ENCODE peak calls at places on chromosomes 12 and 14, in nine cellular contexts. One of them, this sample, is unnamed.

GRCh38 chr12:74365178-74365964 is 172.3 kb upstream of the ATXN7L3B start:
- DNase-seq in sigmoid colon: no peak
- DNase-seq in body of pancreas: peak
- DNase-seq in right cardiac atrium: no peak
- DNase-seq in hepatocyte: peak
- DNase-seq in esophagus muscularis mucosa: no peak
- DNase-seq in heart right ventricle: no peak
- DNase-seq in neural progenitor cell: peak
- DNase-seq in brain microvascular endothelial cell: peak
- DNase-seq in this sample: no peak

GRCh38 chr12:85733441-85733840 is 102.8 kb downstream of the RASSF9 start:
- DNase-seq in hepatocyte: peak
- DNase-seq in esophagus muscularis mucosa: no peak
- DNase-seq in brain microvascular endothelial cell: peak
- DNase-seq in neural progenitor cell: no peak
- DNase-seq in heart right ventricle: no peak
- DNase-seq in sigmoid colon: no peak
- DNase-seq in right cardiac atrium: no peak
- DNase-seq in body of pancreas: no peak
- DNase-seq in this sample: no peak

GRCh38 chr14:29444805-29445204 is 482.8 kb downstream of the PRKD1 start:
- DNase-seq in right cardiac atrium: peak
- DNase-seq in neural progenitor cell: no peak
- DNase-seq in sigmoid colon: no peak
- DNase-seq in hepatocyte: no peak
- DNase-seq in heart right ventricle: no peak
- DNase-seq in brain microvascular endothelial cell: no peak
- DNase-seq in body of pancreas: no peak
- DNase-seq in esophagus muscularis mucosa: no peak
- DNase-seq in this sample: no peak

GRCh38 chr14:84208451-84208850 is 1321.5 kb upstream of the FLRT2 start:
- DNase-seq in body of pancreas: no peak
- DNase-seq in right cardiac atrium: no peak
- DNase-seq in esophagus muscularis mucosa: no peak
- DNase-seq in brain microvascular endothelial cell: no peak
- DNase-seq in sigmoid colon: no peak
- DNase-seq in hepatocyte: no peak
- DNase-seq in heart right ventricle: no peak
- DNase-seq in neural progenitor cell: no peak
- DNase-seq in this sample: no peak

GRCh38 chr14:56379956-56380355 is 199.6 kb upstream of the TMEM260 start:
- DNase-seq in brain microvascular endothelial cell: no peak
- DNase-seq in right cardiac atrium: peak
- DNase-seq in esophagus muscularis mucosa: no peak
- DNase-seq in hepatocyte: no peak
- DNase-seq in body of pancreas: no peak
- DNase-seq in heart right ventricle: no peak
- DNase-seq in neural progenitor cell: no peak
- DNase-seq in sigmoid colon: no peak
- DNase-seq in this sample: no peak

GRCh38 chr14:65369560-65369959 is 43.0 kb upstream of the FUT8 start:
- DNase-seq in hepatocyte: no peak
- DNase-seq in sigmoid colon: no peak
- DNase-seq in neural progenitor cell: no peak
- DNase-seq in heart right ventricle: no peak
- DNase-seq in right cardiac atrium: no peak
- DNase-seq in brain microvascular endothelial cell: no peak
- DNase-seq in esophagus muscularis mucosa: no peak
- DNase-seq in body of pancreas: no peak
- DNase-seq in this sample: no peak

GRCh38 chr12:89252284-89252683 is 100.0 kb downstream of the DUSP6 start:
- DNase-seq in neural progenitor cell: no peak
- DNase-seq in sigmoid colon: no peak
- DNase-seq in heart right ventricle: no peak
- DNase-seq in right cardiac atrium: no peak
- DNase-seq in body of pancreas: no peak
- DNase-seq in hepatocyte: no peak
- DNase-seq in esophagus muscularis mucosa: no peak
- DNase-seq in brain microvascular endothelial cell: peak
- DNase-seq in this sample: no peak

GRCh38 chr12:111160350-111161142 is 208.3 kb downstream of the PHETA1 start:
- DNase-seq in right cardiac atrium: no peak
- DNase-seq in sigmoid colon: no peak
- DNase-seq in heart right ventricle: no peak
- DNase-seq in neural progenitor cell: no peak
- DNase-seq in body of pancreas: no peak
- DNase-seq in esophagus muscularis mucosa: no peak
- DNase-seq in hepatocyte: no peak
- DNase-seq in brain microvascular endothelial cell: no peak
- DNase-seq in this sample: no peak

GRCh38 chr14:26984318-26985177 is 386.7 kb upstream of the NOVA1 start:
- DNase-seq in body of pancreas: peak
- DNase-seq in hepatocyte: peak
- DNase-seq in sigmoid colon: peak
- DNase-seq in esophagus muscularis mucosa: no peak
- DNase-seq in heart right ventricle: no peak
- DNase-seq in brain microvascular endothelial cell: peak
- DNase-seq in neural progenitor cell: peak
- DNase-seq in right cardiac atrium: peak
- DNase-seq in this sample: peak

GRCh38 chr14:99573000-99573330 is 31.0 kb downstream of the CCDC85C start:
- DNase-seq in body of pancreas: peak
- DNase-seq in esophagus muscularis mucosa: no peak
- DNase-seq in sigmoid colon: no peak
- DNase-seq in heart right ventricle: no peak
- DNase-seq in hepatocyte: no peak
- DNase-seq in brain microvascular endothelial cell: no peak
- DNase-seq in neural progenitor cell: no peak
- DNase-seq in right cardiac atrium: no peak
- DNase-seq in this sample: no peak

GRCh38 chr12:51913071-51914033 is 6.0 kb downstream of the ACVRL1 start:
- DNase-seq in right cardiac atrium: peak
- DNase-seq in neural progenitor cell: no peak
- DNase-seq in brain microvascular endothelial cell: no peak
- DNase-seq in body of pancreas: no peak
- DNase-seq in esophagus muscularis mucosa: no peak
- DNase-seq in hepatocyte: no peak
- DNase-seq in heart right ventricle: no peak
- DNase-seq in sigmoid colon: peak
- DNase-seq in this sample: no peak

GRCh38 chr12:63403256-63403655 is 252.3 kb upstream of the AVPR1A start:
- DNase-seq in body of pancreas: no peak
- DNase-seq in neural progenitor cell: no peak
- DNase-seq in esophagus muscularis mucosa: no peak
- DNase-seq in hepatocyte: no peak
- DNase-seq in sigmoid colon: no peak
- DNase-seq in right cardiac atrium: no peak
- DNase-seq in heart right ventricle: no peak
- DNase-seq in brain microvascular endothelial cell: no peak
- DNase-seq in this sample: no peak

GRCh38 chr14:81776531-81776930 is 242.9 kb upstream of the SEL1L start:
- DNase-seq in neural progenitor cell: no peak
- DNase-seq in sigmoid colon: no peak
- DNase-seq in brain microvascular endothelial cell: no peak
- DNase-seq in hepatocyte: no peak
- DNase-seq in heart right ventricle: no peak
- DNase-seq in right cardiac atrium: no peak
- DNase-seq in esophagus muscularis mucosa: no peak
- DNase-seq in body of pancreas: no peak
- DNase-seq in this sample: no peak

GRCh38 chr12:43104524-43104923 is 447.5 kb downstream of the ADAMTS20 start:
- DNase-seq in brain microvascular endothelial cell: peak
- DNase-seq in hepatocyte: no peak
- DNase-seq in heart right ventricle: no peak
- DNase-seq in sigmoid colon: no peak
- DNase-seq in body of pancreas: no peak
- DNase-seq in right cardiac atrium: no peak
- DNase-seq in esophagus muscularis mucosa: no peak
- DNase-seq in neural progenitor cell: peak
- DNase-seq in this sample: no peak

GRCh38 chr12:5807538-5808219 is 137.4 kb downstream of the ANO2 start:
- DNase-seq in esophagus muscularis mucosa: no peak
- DNase-seq in right cardiac atrium: no peak
- DNase-seq in brain microvascular endothelial cell: no peak
- DNase-seq in sigmoid colon: no peak
- DNase-seq in heart right ventricle: no peak
- DNase-seq in body of pancreas: no peak
- DNase-seq in neural progenitor cell: no peak
- DNase-seq in hepatocyte: no peak
- DNase-seq in this sample: no peak

GRCh38 chr12:76855266-76855665 is 23.6 kb downstream of the CSRP2 start:
- DNase-seq in right cardiac atrium: no peak
- DNase-seq in brain microvascular endothelial cell: no peak
- DNase-seq in body of pancreas: no peak
- DNase-seq in sigmoid colon: no peak
- DNase-seq in heart right ventricle: no peak
- DNase-seq in neural progenitor cell: no peak
- DNase-seq in esophagus muscularis mucosa: no peak
- DNase-seq in hepatocyte: no peak
- DNase-seq in this sample: no peak

GRCh38 chr12:67994046-67994445 is 4.8 kb downstream of the IFNG-AS1 start:
- DNase-seq in body of pancreas: no peak
- DNase-seq in sigmoid colon: no peak
- DNase-seq in heart right ventricle: no peak
- DNase-seq in right cardiac atrium: no peak
- DNase-seq in neural progenitor cell: no peak
- DNase-seq in brain microvascular endothelial cell: no peak
- DNase-seq in esophagus muscularis mucosa: no peak
- DNase-seq in hepatocyte: no peak
- DNase-seq in this sample: no peak

GRCh38 chr12:88375960-88376305 is 204.3 kb downstream of the KITLG start:
- DNase-seq in right cardiac atrium: no peak
- DNase-seq in hepatocyte: no peak
- DNase-seq in body of pancreas: no peak
- DNase-seq in neural progenitor cell: no peak
- DNase-seq in sigmoid colon: no peak
- DNase-seq in brain microvascular endothelial cell: no peak
- DNase-seq in heart right ventricle: no peak
- DNase-seq in esophagus muscularis mucosa: no peak
- DNase-seq in this sample: no peak

GRCh38 chr12:47413806-47414205 is 292.0 kb downstream of the RPAP3 start:
- DNase-seq in heart right ventricle: no peak
- DNase-seq in sigmoid colon: no peak
- DNase-seq in right cardiac atrium: no peak
- DNase-seq in esophagus muscularis mucosa: no peak
- DNase-seq in brain microvascular endothelial cell: no peak
- DNase-seq in body of pancreas: no peak
- DNase-seq in hepatocyte: peak
- DNase-seq in neural progenitor cell: no peak
- DNase-seq in this sample: no peak

GRCh38 chr12:92030618-92031017 is 115.0 kb downstream of the BTG1 start:
- DNase-seq in hepatocyte: peak
- DNase-seq in sigmoid colon: peak
- DNase-seq in right cardiac atrium: peak
- DNase-seq in neural progenitor cell: no peak
- DNase-seq in brain microvascular endothelial cell: peak
- DNase-seq in body of pancreas: peak
- DNase-seq in heart right ventricle: no peak
- DNase-seq in esophagus muscularis mucosa: no peak
- DNase-seq in this sample: no peak

GRCh38 chr14:89473979-89474378 is 56.9 kb upstream of the FOXN3 start:
- DNase-seq in heart right ventricle: no peak
- DNase-seq in neural progenitor cell: no peak
- DNase-seq in right cardiac atrium: no peak
- DNase-seq in esophagus muscularis mucosa: no peak
- DNase-seq in brain microvascular endothelial cell: no peak
- DNase-seq in sigmoid colon: no peak
- DNase-seq in hepatocyte: no peak
- DNase-seq in body of pancreas: no peak
- DNase-seq in this sample: no peak
- H3K27ac ChIP-seq in heart right ventricle: no peak
- H3K27ac ChIP-seq in neural progenitor cell: no peak
- H3K27ac ChIP-seq in right cardiac atrium: no peak
- H3K27ac ChIP-seq in esophagus muscularis mucosa: no peak
- H3K27ac ChIP-seq in brain microvascular endothelial cell: no peak
- H3K27ac ChIP-seq in sigmoid colon: no peak
- H3K27ac ChIP-seq in hepatocyte: no peak
- H3K27ac ChIP-seq in body of pancreas: no peak
- H3K27ac ChIP-seq in this sample: no peak

GRCh38 chr12:109492371-109492770 is 14.9 kb downstream of the UBE3B start:
- DNase-seq in sigmoid colon: no peak
- DNase-seq in right cardiac atrium: no peak
- DNase-seq in esophagus muscularis mucosa: no peak
- DNase-seq in hepatocyte: no peak
- DNase-seq in heart right ventricle: no peak
- DNase-seq in brain microvascular endothelial cell: no peak
- DNase-seq in body of pancreas: no peak
- DNase-seq in neural progenitor cell: no peak
- DNase-seq in this sample: no peak
- H3K27ac ChIP-seq in sigmoid colon: no peak
- H3K27ac ChIP-seq in right cardiac atrium: no peak
- H3K27ac ChIP-seq in esophagus muscularis mucosa: no peak
- H3K27ac ChIP-seq in hepatocyte: no peak
- H3K27ac ChIP-seq in heart right ventricle: no peak
- H3K27ac ChIP-seq in brain microvascular endothelial cell: no peak
- H3K27ac ChIP-seq in body of pancreas: no peak
- H3K27ac ChIP-seq in neural progenitor cell: no peak
- H3K27ac ChIP-seq in this sample: no peak

DNA sequence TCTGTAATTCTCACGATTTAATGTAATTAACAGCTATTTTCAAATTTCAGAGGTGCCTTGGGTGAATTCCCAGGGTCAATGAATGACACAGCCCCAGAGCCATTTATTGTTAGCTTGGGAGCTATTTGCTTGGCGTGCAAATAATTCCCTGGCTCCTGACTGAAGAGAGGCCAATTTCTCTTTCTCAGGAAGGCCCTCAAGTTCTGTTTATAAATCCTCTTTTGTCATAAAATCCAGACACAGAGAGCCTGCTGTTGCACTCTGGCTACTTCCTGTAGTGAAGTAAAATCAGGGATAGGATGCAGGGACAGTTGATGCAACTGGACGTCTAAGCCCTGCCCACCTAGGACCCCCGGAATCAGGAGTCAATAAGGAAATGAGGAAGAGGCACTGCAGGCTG is 154.3 kb downstream of the TMX1 start:
- DNase-seq in body of pancreas: no peak
- DNase-seq in esophagus muscularis mucosa: no peak
- DNase-seq in sigmoid colon: no peak
- DNase-seq in right cardiac atrium: no peak
- DNase-seq in heart right ventricle: no peak
- DNase-seq in neural progenitor cell: no peak
- DNase-seq in hepatocyte: no peak
- DNase-seq in brain microvascular endothelial cell: no peak
- DNase-seq in this sample: no peak
- H3K27ac ChIP-seq in body of pancreas: no peak
- H3K27ac ChIP-seq in esophagus muscularis mucosa: peak
- H3K27ac ChIP-seq in sigmoid colon: peak
- H3K27ac ChIP-seq in right cardiac atrium: no peak
- H3K27ac ChIP-seq in heart right ventricle: peak
- H3K27ac ChIP-seq in neural progenitor cell: no peak
- H3K27ac ChIP-seq in hepatocyte: peak
- H3K27ac ChIP-seq in brain microvascular endothelial cell: peak
- H3K27ac ChIP-seq in this sample: no peak

DNA sequence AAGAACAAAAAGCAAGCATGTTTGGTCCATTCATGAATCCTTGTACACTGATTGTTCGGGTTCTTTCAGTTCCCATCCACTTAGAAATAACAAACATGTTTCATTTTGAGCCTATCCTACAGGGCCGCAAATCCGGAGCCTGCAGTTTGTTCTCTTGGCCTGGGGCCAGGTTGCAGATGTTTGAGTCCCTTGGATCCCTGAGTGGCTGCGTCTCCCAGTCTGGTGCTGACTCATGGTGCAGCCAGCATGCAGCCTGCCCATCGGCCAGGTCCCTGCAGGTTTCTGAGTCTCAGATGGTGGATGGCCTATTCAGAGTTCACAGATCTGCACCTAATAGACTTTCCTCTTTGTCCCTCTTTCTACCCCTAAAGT is 1.9 kb upstream of the DYNC1H1 start:
- DNase-seq in brain microvascular endothelial cell: peak
- DNase-seq in neural progenitor cell: no peak
- DNase-seq in body of pancreas: peak
- DNase-seq in hepatocyte: peak
- DNase-seq in heart right ventricle: peak
- DNase-seq in sigmoid colon: peak
- DNase-seq in right cardiac atrium: peak
- DNase-seq in esophagus muscularis mucosa: no peak
- DNase-seq in this sample: peak
- H3K27ac ChIP-seq in brain microvascular endothelial cell: peak
- H3K27ac ChIP-seq in neural progenitor cell: no peak
- H3K27ac ChIP-seq in body of pancreas: peak
- H3K27ac ChIP-seq in hepatocyte: no peak
- H3K27ac ChIP-seq in heart right ventricle: peak
- H3K27ac ChIP-seq in sigmoid colon: peak
- H3K27ac ChIP-seq in right cardiac atrium: no peak
- H3K27ac ChIP-seq in esophagus muscularis mucosa: peak
- H3K27ac ChIP-seq in this sample: no peak